ENCODE peak calls at places on chromosomes 6 and 20, in five cellular contexts. E is neural crest cell, M is testis, I is fibroblast of mammary gland, P is MCF 10A. R is an unnamed sample.
A peak's percentile ranks its signal among the peaks of the same experiment; 100 is the strongest.

GRCh38 chr20:13008761-13009681 is at the start of gene SPTLC3:
- DNase-seq in I (peak; percentile 46), P (peak; percentile 61), E (no peak), M (peak; percentile 78), R (peak; percentile 81)

GRCh38 chr20:53678990-53679596 is 85.5 kb upstream of the ZNF217 start:
- DNase-seq in E (no peak), I (peak; percentile 35), M (no peak), P (no peak), R (no peak)

GRCh38 chr6:133083248-133083967 is 157.7 kb upstream of the EYA4 start:
- DNase-seq in M (no peak), E (no peak), I (no peak), P (no peak), R (no peak)

GRCh38 chr6:19731286-19731685 is 105.9 kb upstream of the ID4 start:
- DNase-seq in I (peak; percentile 90), E (no peak), P (peak; percentile 94), M (no peak), R (peak; percentile 87)

GRCh38 chr6:53703047-53703446 is 37.5 kb upstream of the KLHL31 start:
- DNase-seq in M (no peak), I (no peak), E (no peak), P (no peak), R (no peak)

GRCh38 chr20:13348301-13349239 is 127.5 kb downstream of the ISM1 start:
- DNase-seq in I (no peak), P (no peak), M (no peak), E (no peak), R (no peak)

GRCh38 chr6:26225848-26226590 is 138.8 kb downstream of the HFE start:
- DNase-seq in M (no peak), P (no peak), I (no peak), E (no peak), R (no peak)

GRCh38 chr6:7813704-7814103 is 87.8 kb downstream of the BMP6 start:
- DNase-seq in M (no peak), I (no peak), E (no peak), P (no peak), R (peak; percentile 21)

GRCh38 chr6:8059129-8059528 is 5.1 kb downstream of the BLOC1S5 start:
- DNase-seq in I (peak; percentile 67), P (peak; percentile 16), E (no peak), M (no peak), R (peak; percentile 57)

GRCh38 chr6:112690497-112691202 is 343.5 kb downstream of the RFPL4B start:
- DNase-seq in I (peak; percentile 52), P (no peak), E (no peak), M (no peak), R (peak; percentile 39)

GRCh38 chr20:4029505-4030467 is 14.4 kb upstream of the RNF24 start:
- DNase-seq in I (no peak), M (no peak), P (no peak), E (no peak), R (peak; percentile 59)

GRCh38 chr6:50056242-50056641 is 6.5 kb upstream of the DEFB112 start:
- DNase-seq in P (no peak), M (no peak), I (no peak), E (no peak), R (no peak)

GRCh38 chr20:19048898-19049889 is 163.2 kb upstream of the SLC24A3 start:
- DNase-seq in P (no peak), E (no peak), M (no peak), I (no peak), R (no peak)

GRCh38 chr6:16756660-16757270 is 4.5 kb downstream of the ATXN1 start:
- DNase-seq in M (no peak), P (peak; percentile 47), E (no peak), I (no peak), R (no peak)